ENCODE peak calls at places on chromosome 22, in five cellular contexts. J is HEK293T; U is SW480; Y is OCI-LY7; O is stimulated activated CD4-positive, alpha-beta T cell treated with anti-CD3 and anti-CD28 coated beads, Interleukin-12 subunit alpha, Interleukin-12 subunit beta, amount 100 ng/mL, for 4 hours. M is an unnamed sample.

GRCh38 chr22:29314537-29315285 is 786 bp downstream of the RASL10A start:
- DNase-seq in J (no peak), Y (no peak), U (peak), O (no peak), M (no peak)

GRCh38 chr22:30469165-30469564 is 2.7 kb downstream of the SEC14L3 start:
- DNase-seq in J (no peak), O (no peak), Y (no peak), U (no peak), M (no peak)

GRCh38 chr22:48263431-48263765 is 1500.9 kb downstream of the TBC1D22A start:
- DNase-seq in U (no peak), Y (no peak), O (no peak), J (no peak), M (no peak)

GRCh38 chr22:48177591-48177990 is 1415.1 kb downstream of the TBC1D22A start:
- DNase-seq in U (no peak), J (no peak), Y (no peak), O (no peak), M (no peak)

GRCh38 chr22:17864398-17865182 is 90.3 kb upstream of the BID start:
- DNase-seq in J (no peak), O (no peak), U (no peak), Y (no peak), M (no peak)

GRCh38 chr22:46578824-46579561 is 41.2 kb upstream of the GRAMD4 start:
- DNase-seq in J (no peak), Y (no peak), U (no peak), O (no peak), M (no peak)

GRCh38 chr22:39543095-39543494 is 10.5 kb upstream of the RPS19BP1 start:
- DNase-seq in U (no peak), Y (peak), O (no peak), J (peak), M (no peak)

GRCh38 chr22:41687901-41688364 is 734 bp downstream of the SNU13 start:
- DNase-seq in O (no peak), U (peak), Y (peak), J (peak), M (no peak)

GRCh38 chr22:25409240-25409639 is 155.2 kb upstream of the GRK3 start:
- DNase-seq in U (no peak), J (no peak), O (no peak), Y (no peak), M (no peak)

GRCh38 chr22:32831571-32831970 is 30.1 kb downstream of the TIMP3 start:
- DNase-seq in J (no peak), O (no peak), U (no peak), Y (no peak), M (no peak)

GRCh38 chr22:28799834-28800307 is 498 bp downstream of the XBP1 start:
- DNase-seq in U (peak), O (peak), Y (peak), J (peak), M (no peak)

GRCh38 chr22:45922256-45922655 is 54.7 kb downstream of the WNT7B start:
- DNase-seq in U (no peak), Y (no peak), J (no peak), O (no peak), M (no peak)

GRCh38 chr22:43476751-43477150 is 64.9 kb downstream of the MPPED1 start:
- DNase-seq in J (no peak), U (no peak), Y (no peak), O (no peak), M (no peak)

GRCh38 chr22:48488149-48488551 is 1339.5 kb downstream of the BRD1 start:
- DNase-seq in Y (peak), O (no peak), J (no peak), U (no peak), M (no peak)

GRCh38 chr22:30481711-30482110 is 9.9 kb upstream of the SEC14L3 start:
- DNase-seq in O (no peak), J (no peak), U (no peak), Y (no peak), M (no peak)

GRCh38 chr22:49934891-49935557 is 16.6 kb downstream of the CRELD2 start:
- DNase-seq in J (no peak), Y (peak), U (peak), O (peak), M (peak)

GRCh38 chr22:23494593-23495266 is 85.4 kb downstream of the IGLL1 start:
- DNase-seq in J (no peak), O (no peak), U (no peak), Y (no peak), M (no peak)

GRCh38 chr22:36714110-36714509 is 10.6 kb upstream of the CACNG2 start:
- DNase-seq in O (no peak), U (no peak), J (no peak), Y (no peak), M (no peak)

GRCh38 chr22:29211066-29211841 is 5.6 kb downstream of the EMID1 start:
- DNase-seq in Y (no peak), U (no peak), O (no peak), J (no peak), M (no peak)

GRCh38 chr22:26636296-26636695 is 14.5 kb downstream of the CRYBA4 start:
- DNase-seq in J (no peak), Y (no peak), U (no peak), O (no peak), M (no peak)

GRCh38 chr22:20634560-20635226 is 127.3 kb downstream of the MED15 start:
- DNase-seq in U (no peak), O (no peak), J (no peak), Y (no peak), M (no peak)

GRCh38 chr22:30393322-30393680 is 3.5 kb upstream of the SEC14L2 start:
- DNase-seq in O (no peak), J (no peak), Y (no peak), U (no peak), M (no peak)

GRCh38 chr22:27197618-27198017 is 540.2 kb downstream of the MIAT start:
- DNase-seq in Y (peak), U (peak), O (no peak), J (no peak), M (no peak)

GRCh38 chr22:23926561-23926960 is 32.4 kb downstream of the MIF start:
- DNase-seq in U (no peak), J (no peak), Y (no peak), O (no peak), M (no peak)

GRCh38 chr22:18091916-18092526 is 14.2 kb downstream of the PEX26 start:
- DNase-seq in Y (no peak), J (no peak), U (peak), O (no peak), M (no peak)

GRCh38 chr22:38774496-38775166 is 18.8 kb upstream of the SUN2 start:
- DNase-seq in O (no peak), U (no peak), Y (no peak), J (no peak), M (no peak)

GRCh38 chr22:41992496-41992895 is 6.1 kb upstream of the WBP2NL start:
- DNase-seq in J (no peak), O (no peak), U (no peak), Y (no peak), M (no peak)

GRCh38 chr22:42269407-42270177 is 861 bp downstream of the TCF20 start:
- DNase-seq in Y (peak), U (peak), O (peak), J (peak), M (peak)

GRCh38 chr22:39643311-39644083 is 72.9 kb downstream of the CACNA1I start:
- DNase-seq in O (no peak), J (no peak), U (no peak), Y (no peak), M (no peak)

GRCh38 chr22:42912049-42912448 is 55.0 kb upstream of the ARFGAP3 start:
- DNase-seq in U (no peak), Y (no peak), J (no peak), O (no peak), M (no peak)